ENCODE peak calls at places on chromosomes 13 and 19, in six cellular contexts. C is stomach, O is BE2C, R is right atrium auricular region, S is IMR-90, T is upper lobe of left lung. Q is an unnamed sample.

GRCh38 chr13:21616880-21617279 is 12.9 kb upstream of the MICU2 start:
- DNase-seq in C (no peak), S (no peak), O (no peak), T (no peak), R (no peak), Q (no peak)

GRCh38 chr13:20295956-20296355 is 63.8 kb upstream of the GJB6 start:
- DNase-seq in T (no peak), O (no peak), R (peak; percentile 30), S (no peak), C (no peak), Q (no peak)

GRCh38 chr13:36920612-36921185 is 661 bp upstream of the SMAD9 start:
- DNase-seq in T (no peak), C (no peak), R (no peak), S (no peak), O (no peak), Q (no peak)

GRCh38 chr19:48810151-48810550 is 678 bp downstream of the BCAT2 start:
- DNase-seq in T (no peak), R (no peak), O (no peak), C (no peak), S (no peak), Q (no peak)

GRCh38 chr19:48627211-48627864 is 8.0 kb downstream of the SPHK2 start:
- DNase-seq in C (no peak), T (no peak), O (no peak), R (no peak), S (no peak), Q (no peak)

GRCh38 chr19:14786421-14786851 is 8.1 kb upstream of the ADGRE2 start:
- DNase-seq in S (no peak), T (peak; percentile 87), R (no peak), O (peak; percentile 20), C (no peak), Q (peak; percentile 17)

GRCh38 chr13:101465877-101466276 is 13.4 kb downstream of the ITGBL1 start:
- DNase-seq in S (peak; percentile 77), T (no peak), O (no peak), C (no peak), R (no peak), Q (no peak)

GRCh38 chr19:6047741-6048231 is 62.5 kb downstream of the RFX2 start:
- DNase-seq in O (peak; percentile 66), T (no peak), C (no peak), S (peak; percentile 52), R (peak; percentile 46), Q (peak; percentile 61)

GRCh38 chr19:4871711-4872110 is 4.2 kb upstream of the PLIN3 start:
- DNase-seq in R (no peak), O (no peak), S (no peak), T (no peak), C (no peak), Q (no peak)

GRCh38 chr13:58254961-58255360 is 623.4 kb downstream of the PCDH17 start:
- DNase-seq in C (no peak), S (no peak), R (no peak), T (no peak), O (no peak), Q (no peak)

GRCh38 chr19:8552810-8553209 is 24.4 kb downstream of the MYO1F start:
- DNase-seq in S (peak; percentile 62), C (no peak), O (peak; percentile 34), R (no peak), T (no peak), Q (peak; percentile 31)

GRCh38 chr19:48629599-48630288 is 7.4 kb downstream of the DBP start:
- DNase-seq in T (peak; percentile 87), R (peak; percentile 76), O (peak; percentile 91), C (peak; percentile 89), S (no peak), Q (no peak)

GRCh38 chr19:17394891-17395415 is 957 bp upstream of the CCDC194 start:
- DNase-seq in R (no peak), C (peak; percentile 58), T (peak; percentile 87), O (peak; percentile 71), S (peak; percentile 53), Q (peak; percentile 79)

GRCh38 chr19:1580957-1581356 is 11.7 kb downstream of the MBD3 start:
- DNase-seq in R (no peak), S (no peak), T (no peak), O (no peak), C (no peak), Q (no peak)
- H3K36me3 ChIP-seq in R (peaks cover 58% of the 10 kb centered on the region), S (peaks cover 59% of the 10 kb centered on the region), T (peaks cover 81% of the 10 kb centered on the region), O (peaks cover 90% of the 10 kb centered on the region), C (peaks cover 91% of the 10 kb centered on the region), Q (peaks cover 87% of the 10 kb centered on the region)

GRCh38 chr13:109157275-109157674 is 527.9 kb downstream of the MYO16 start:
- DNase-seq in R (no peak), O (no peak), T (no peak), S (no peak), C (no peak), Q (no peak)

GRCh38 chr13:109155301-109155761 is 525.9 kb downstream of the MYO16 start:
- DNase-seq in S (peak; percentile 50), T (no peak), R (no peak), C (no peak), O (no peak), Q (no peak)

GRCh38 chr13:109158383-109158782 is 529.0 kb downstream of the MYO16 start:
- DNase-seq in T (no peak), O (no peak), S (no peak), R (no peak), C (no peak), Q (no peak)

GRCh38 chr13:109154546-109154945 is 525.1 kb downstream of the MYO16 start:
- DNase-seq in R (no peak), T (no peak), C (no peak), O (no peak), S (no peak), Q (no peak)

DNA sequence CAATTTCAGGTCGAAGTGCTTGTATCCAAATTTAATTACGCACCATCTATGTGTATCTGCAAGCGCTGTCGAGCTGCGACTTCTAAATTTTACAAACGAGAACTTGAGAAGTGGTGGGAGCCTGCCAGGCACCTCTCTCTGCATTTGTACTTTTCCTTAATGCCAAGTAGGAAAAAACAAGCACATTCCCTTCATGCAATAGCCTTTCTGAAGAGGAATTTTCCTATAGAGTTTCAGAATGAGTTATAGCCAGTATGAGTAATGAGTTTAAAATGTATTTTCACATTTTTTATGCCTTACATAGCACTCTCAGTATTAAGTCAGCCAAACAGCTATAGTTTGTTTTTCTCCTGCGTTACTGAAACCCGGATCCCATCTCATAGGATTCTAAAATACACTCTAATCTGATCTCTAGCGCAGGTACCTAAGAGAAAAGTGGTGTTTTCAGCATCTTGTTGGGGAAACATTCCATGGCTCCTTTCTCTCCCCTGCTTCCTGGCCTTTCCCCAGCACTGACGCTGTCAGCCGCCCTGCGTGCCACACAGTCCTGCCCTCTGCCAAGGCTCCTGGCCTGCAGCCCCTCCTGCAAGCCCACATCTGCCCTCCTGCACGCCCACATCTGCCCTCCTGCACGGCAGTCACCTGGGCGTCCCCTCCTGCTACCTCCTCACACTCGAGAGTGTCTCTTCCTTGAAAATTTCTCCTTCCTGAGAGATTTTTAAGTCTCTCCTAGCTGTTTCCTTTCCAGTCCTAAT is 526.9 kb downstream of the MYO16 start:
- DNase-seq in O (no peak), T (peak; percentile 64), S (peak; percentile 86), R (no peak), C (no peak), Q (no peak)
- H3K4me3 ChIP-seq in O (no peak overlapping the region), T (no peak overlapping the region), S (no peak overlapping the region), R (no peak overlapping the region), C (no peak overlapping the region), Q (no peak overlapping the region)

DNA sequence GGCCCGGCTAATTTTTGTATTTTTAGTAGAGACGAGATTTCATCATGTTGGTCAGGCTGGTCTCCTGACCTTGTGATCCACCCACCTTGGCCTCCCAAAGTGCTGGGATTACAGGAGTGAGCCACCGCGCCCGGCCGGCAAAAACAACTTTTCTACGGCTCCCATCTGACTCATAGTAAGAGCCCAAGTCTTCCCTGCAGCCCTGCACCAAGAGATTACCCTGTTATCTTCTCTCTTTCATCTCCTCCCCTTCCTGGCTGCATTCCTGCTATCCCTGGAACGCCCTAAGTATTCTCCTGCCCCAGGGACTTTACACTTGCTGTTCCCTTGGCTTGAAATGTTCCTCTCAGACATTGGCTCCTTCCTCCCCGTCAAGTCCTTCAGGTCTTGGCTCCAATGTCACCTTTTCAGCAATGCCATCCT is 6.6 kb downstream of the AP2S1 start:
- DNase-seq in O (no peak), S (no peak), C (no peak), R (no peak), T (no peak), Q (no peak)
- H3K36me3 ChIP-seq in O (peaks cover 11% of the 10 kb centered on the region), S (peaks cover 35% of the 10 kb centered on the region), C (peaks cover 64% of the 10 kb centered on the region), R (peaks cover 35% of the 10 kb centered on the region), T (peaks cover 62% of the 10 kb centered on the region), Q (peaks cover 31% of the 10 kb centered on the region)

DNA sequence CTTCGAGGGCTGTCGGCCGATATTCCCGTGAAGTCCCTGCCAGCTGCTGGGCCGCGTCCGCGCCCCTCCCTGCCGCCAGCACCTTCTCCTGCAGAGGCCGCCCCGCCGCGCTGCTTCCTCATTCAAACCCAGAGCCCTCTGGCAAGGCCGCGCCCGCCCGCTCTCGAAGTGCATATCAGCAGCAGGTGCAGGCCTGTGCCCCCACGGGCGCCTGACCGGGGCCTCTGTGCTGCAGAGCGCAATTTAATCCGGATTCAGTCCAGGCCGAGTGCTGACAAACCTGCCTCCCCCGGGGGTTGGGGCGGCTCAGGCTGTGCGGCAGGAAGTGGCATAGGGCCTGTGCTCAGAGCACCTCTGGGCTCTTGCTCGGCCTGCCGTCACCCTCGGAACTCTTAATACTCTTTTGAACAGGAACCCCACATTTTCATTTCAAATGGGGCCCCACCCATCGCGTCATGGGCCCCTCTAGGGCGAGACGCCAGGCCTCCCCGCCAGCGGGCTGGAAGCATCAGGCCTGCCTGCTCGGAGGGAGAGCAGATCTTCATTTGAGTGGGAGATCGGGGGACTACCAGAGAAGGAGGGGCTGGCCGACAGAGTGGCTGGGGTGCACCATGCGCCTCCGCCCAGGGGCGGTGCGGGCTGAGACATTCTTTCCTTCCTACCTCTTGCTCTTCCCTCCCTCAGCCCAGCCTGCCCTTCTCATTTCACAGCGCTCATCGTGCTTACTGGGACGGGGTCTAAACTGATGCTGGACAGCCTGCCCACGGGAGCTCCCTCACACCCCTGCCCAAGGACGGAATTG is 125.7 kb downstream of the TNFRSF19 start:
- DNase-seq in S (no peak), C (no peak), T (peak; percentile 90), O (no peak), R (no peak), Q (peak; percentile 65)
- H3K4me3 ChIP-seq in S (no peak overlapping the region), C (peak overlapping the region; percentile 24), T (peak overlapping the region; percentile 8), O (no peak overlapping the region), R (no peak overlapping the region), Q (no peak overlapping the region)

GRCh38 chr13:112880221-112880641 is 88.8 kb upstream of the MCF2L start:
- DNase-seq in O (no peak), C (no peak), T (no peak), R (no peak), S (no peak), Q (no peak)
- H3K36me3 ChIP-seq in O (peaks cover 5% of the 10 kb centered on the region), C (peaks cover 82% of the 10 kb centered on the region), T (peaks cover 95% of the 10 kb centered on the region), R (peaks cover 58% of the 10 kb centered on the region), S (peaks cover 32% of the 10 kb centered on the region), Q (peaks cover 33% of the 10 kb centered on the region)

GRCh38 chr13:24159921-24160324 is 597 bp upstream of the SPATA13 start:
- DNase-seq in R (no peak), C (no peak), S (no peak), O (no peak), T (peak; percentile 51), Q (no peak)
- H3K4me3 ChIP-seq in R (peak overlapping the region; percentile 77), C (peak overlapping the region; percentile 82), S (peak overlapping the region; percentile 13), O (peak overlapping the region; percentile 38), T (peak overlapping the region; percentile 94), Q (peak overlapping the region; percentile 88)

GRCh38 chr13:50940509-50940908 is 30.9 kb downstream of the RNASEH2B start:
- DNase-seq in T (no peak), C (no peak), O (no peak), R (no peak), S (no peak), Q (no peak)
- H3K36me3 ChIP-seq in T (peaks cover 25% of the 10 kb centered on the region), C (peaks cover 56% of the 10 kb centered on the region), O (no peaks in the 10 kb centered on the region), R (peaks cover 5% of the 10 kb centered on the region), S (peaks cover 3% of the 10 kb centered on the region), Q (no peaks in the 10 kb centered on the region)